ENCODE peak calls at places on chromosomes 11 and 22, in four cellular contexts. J, U, Z and V are unnamed samples.

GRCh38 chr22:25488244-25489020 is 76.0 kb upstream of the GRK3 start:
- DNase-seq in Z (peak; percentile 86), U (peak; percentile 13), J (peak; percentile 26), V (peak; percentile 17)

GRCh38 chr11:126607776-126608625 is 252.5 kb downstream of the ST3GAL4 start:
- DNase-seq in U (no peak), Z (no peak), J (no peak), V (no peak)

GRCh38 chr11:68661697-68662603 is 22.4 kb upstream of the GAL start:
- DNase-seq in U (no peak), Z (no peak), J (no peak), V (no peak)

GRCh38 chr11:132373405-132374141 is 1003.2 kb downstream of the NTM start:
- DNase-seq in J (no peak), U (no peak), Z (no peak), V (no peak)

GRCh38 chr11:61691378-61692156 is 11.4 kb downstream of the DAGLA start:
- DNase-seq in J (no peak), Z (no peak), U (no peak), V (no peak)

GRCh38 chr11:134207538-134208239 is 16.1 kb downstream of the NCAPD3 start:
- DNase-seq in Z (peak; percentile 57), J (no peak), U (no peak), V (peak; percentile 40)

GRCh38 chr11:125263268-125263790 is 98.8 kb downstream of the PKNOX2 start:
- DNase-seq in Z (peak; percentile 53), J (no peak), U (no peak), V (peak; percentile 72)

GRCh38 chr11:118497831-118498230 is 29.4 kb upstream of the TTC36 start:
- DNase-seq in U (no peak), Z (no peak), J (no peak), V (no peak)

GRCh38 chr11:71139516-71140205 is 112.7 kb downstream of the SHANK2 start:
- DNase-seq in J (no peak), Z (peak; percentile 84), U (no peak), V (no peak)

GRCh38 chr11:72955466-72955865 is 141.3 kb downstream of the ATG16L2 start:
- DNase-seq in Z (no peak), J (no peak), U (no peak), V (no peak)

GRCh38 chr22:47421846-47422245 is 659.4 kb downstream of the TBC1D22A start:
- DNase-seq in Z (no peak), U (no peak), J (no peak), V (no peak)

GRCh38 chr11:118915941-118916841 is 9.5 kb downstream of the BCL9L start:
- DNase-seq in Z (no peak), U (no peak), J (no peak), V (no peak)

GRCh38 chr11:59273008-59273841 is 60.5 kb upstream of the MPEG1 start:
- DNase-seq in J (peak; percentile 79), U (no peak), Z (no peak), V (no peak)

GRCh38 chr22:30298005-30298701 is 8.8 kb upstream of the CASTOR1 start:
- DNase-seq in U (no peak), J (no peak), Z (peak; percentile 78), V (no peak)

GRCh38 chr22:21591695-21592094 is 24.2 kb downstream of the UBE2L3 start:
- DNase-seq in Z (no peak), U (no peak), J (no peak), V (no peak)

GRCh38 chr22:39298194-39298987 is 21.0 kb downstream of the RPL3 start:
- DNase-seq in Z (no peak), J (no peak), U (no peak), V (no peak)

DNA sequence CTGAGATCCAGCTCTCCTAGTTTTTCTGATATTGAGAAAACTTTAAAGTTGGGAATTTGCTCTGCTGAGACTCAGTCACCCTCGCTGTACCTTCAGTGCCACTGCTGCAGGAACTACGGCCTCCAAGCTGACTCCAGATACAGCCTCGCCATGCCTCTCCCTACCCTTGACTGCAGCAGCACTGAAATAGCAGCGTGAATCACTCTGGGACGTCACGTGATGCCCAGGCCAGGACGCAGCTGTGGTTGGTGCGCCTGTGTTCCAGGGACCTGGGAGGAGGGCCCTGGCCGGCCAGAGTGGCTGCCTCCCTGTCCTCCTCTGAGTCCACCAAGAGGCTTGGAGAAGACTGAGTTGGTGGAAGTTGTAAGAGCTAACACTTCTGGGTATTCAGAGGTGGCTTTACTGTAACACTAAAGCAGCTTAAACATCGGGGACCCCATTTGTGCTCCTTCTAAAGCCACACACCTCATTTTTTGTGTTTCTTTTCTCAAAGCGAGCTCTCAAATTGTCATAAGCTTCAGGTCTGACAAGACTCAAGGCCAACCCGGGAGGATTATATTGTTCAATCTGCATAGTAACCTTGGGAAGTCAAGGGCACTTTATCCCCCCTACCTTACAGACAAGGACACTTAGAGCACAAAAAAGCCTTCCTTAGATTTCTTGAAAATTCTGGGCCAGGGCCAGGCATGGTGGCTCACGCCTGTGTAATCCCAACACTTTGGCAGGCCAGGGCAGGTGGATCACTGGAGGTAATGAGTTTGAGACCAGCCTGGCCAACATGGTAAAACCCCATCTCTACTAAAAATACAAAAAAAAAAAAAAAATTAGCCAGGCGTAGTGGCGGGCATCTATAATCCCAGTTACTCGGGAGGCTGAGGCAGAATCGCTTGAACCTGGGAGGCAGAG is 4.2 kb upstream of the STIP1 start:
- DNase-seq in Z (peak; percentile 93), U (peak; percentile 87), J (no peak), V (peak; percentile 89)
- TF ChIP-seq POLR2A in Z (peak; percentile 64), U (peak; percentile 91), J (peak; percentile 81), V (peak; percentile 90)

DNA sequence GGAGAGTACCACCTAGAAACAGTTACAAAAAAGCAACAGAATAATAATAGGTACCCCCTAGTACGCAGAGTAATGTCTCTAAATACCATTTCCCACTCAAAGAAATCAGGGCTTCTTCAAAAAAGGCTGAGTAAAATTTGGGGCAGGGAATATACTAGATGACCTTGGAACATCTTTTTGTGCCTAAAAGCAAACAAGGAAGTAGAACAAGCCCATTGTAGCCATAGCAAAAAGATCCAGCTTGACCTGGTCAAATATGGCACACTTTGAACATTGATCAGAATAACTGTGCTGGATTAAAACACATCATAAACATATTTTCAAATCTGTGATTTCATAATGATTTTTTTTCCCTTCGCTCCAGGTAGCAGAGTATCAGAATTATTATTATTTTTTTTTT is 91.5 kb downstream of the YAP1 start:
- DNase-seq in Z (no peak), J (no peak), U (no peak), V (no peak)
- H3K4me1 ChIP-seq in Z (no peaks in the 10 kb centered on the region), J (no peaks in the 10 kb centered on the region), U (peaks cover 7% of the 10 kb centered on the region), V (no peaks in the 10 kb centered on the region)

DNA sequence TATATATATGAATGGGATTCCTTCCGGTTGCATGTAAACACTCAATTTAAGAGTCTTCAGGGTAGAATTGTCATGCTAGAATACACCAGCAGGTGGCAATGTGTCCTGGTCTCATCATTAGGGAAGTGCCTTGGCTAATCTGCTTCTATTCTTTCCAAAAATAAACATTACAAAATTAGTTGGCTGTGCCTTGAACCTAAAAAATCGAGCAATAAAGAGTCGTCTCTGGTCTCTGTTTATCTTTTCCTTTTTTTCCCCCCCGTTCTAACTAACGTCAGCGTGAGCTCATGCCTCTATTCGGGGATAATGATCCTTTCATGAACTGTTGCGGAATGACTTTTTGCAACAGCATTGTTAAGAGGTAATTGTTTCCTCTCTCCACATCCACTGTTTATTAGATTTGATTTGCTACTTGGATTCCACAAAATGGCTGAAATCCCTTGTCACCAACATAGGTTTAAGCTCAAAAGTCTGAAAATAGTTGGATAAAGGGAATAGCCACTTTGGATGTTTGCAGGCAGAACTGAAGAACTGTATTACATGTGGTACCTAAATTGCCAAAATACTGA is 1.2 kb upstream of the ARHGEF12 start:
- DNase-seq in Z (peak; percentile 64), J (peak; percentile 69), U (peak; percentile 40), V (peak; percentile 35)
- TF ChIP-seq EP300 in Z (no peak), J (no peak), U (no peak), V (peak; percentile 66)

DNA sequence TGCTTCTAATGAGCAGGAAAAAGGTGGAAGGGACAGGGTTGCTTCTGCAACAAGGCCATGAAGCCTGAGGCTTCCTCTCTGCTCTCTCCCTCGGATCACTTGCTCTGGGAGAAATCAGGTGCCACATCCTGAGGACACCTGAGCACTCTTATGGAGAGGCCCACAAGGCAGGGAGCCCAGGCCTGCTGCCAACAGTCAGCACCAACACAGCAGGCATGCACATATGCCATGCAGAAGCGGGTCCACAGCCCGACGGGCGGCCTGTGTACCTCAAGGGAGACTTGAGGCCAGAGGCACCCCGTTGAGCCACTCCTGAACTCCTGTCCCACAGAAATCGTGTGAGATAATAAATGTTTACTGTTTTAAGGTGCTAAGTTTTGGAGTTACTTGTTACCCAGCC is 9.5 kb downstream of the TTLL12 start:
- DNase-seq in U (no peak), Z (no peak), J (no peak), V (no peak)
- TF ChIP-seq POLR2A in U (no peak), Z (no peak), J (no peak), V (no peak)

GRCh38 chr11:95352733-95353346 is 121.8 kb upstream of the SESN3 start:
- DNase-seq in Z (no peak), U (no peak), J (no peak), V (no peak)
- H3K4me1 ChIP-seq in Z (no peaks in the 10 kb centered on the region), U (no peaks in the 10 kb centered on the region), J (no peaks in the 10 kb centered on the region), V (no peaks in the 10 kb centered on the region)

DNA sequence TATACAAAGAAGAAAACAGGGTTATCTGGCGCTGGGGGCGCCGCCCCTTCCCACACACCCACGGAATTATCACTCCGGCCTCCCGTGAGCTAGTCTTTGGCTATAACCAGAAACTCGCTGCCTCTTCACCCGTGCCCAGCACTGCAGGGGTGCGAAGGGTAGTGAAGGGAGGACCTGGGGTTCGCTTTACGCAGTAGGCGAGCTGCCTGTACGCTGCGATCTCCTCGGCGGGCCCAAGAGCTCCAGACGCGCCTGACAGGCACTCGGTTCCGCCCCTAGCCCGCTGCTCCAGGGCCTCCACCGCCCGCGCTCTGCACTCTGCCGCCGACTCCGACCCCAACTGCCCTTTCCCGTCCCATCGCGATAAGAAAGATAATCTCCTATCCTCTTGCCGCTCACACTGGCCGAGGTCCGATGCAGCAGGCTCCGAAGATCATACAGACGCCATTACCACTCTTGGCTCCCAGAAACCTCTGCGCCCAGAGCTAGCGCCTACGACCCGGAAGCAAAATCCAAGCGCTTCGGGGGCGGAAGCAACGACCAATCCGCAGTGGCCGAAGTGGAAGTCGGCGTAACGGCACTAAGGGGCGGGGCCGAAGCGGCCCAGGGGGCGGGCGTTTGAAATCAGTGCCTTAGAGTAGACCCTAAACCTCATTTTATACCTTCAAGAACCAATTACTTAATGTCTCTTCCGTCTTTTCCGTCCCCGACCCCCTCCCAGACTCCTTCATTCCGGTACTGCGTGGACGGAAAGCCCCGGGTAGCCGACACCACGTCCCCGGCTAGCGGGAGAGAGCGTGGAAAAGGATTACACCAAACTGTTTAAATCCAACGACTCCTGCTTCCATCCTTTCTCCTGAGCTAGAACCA is at the start of the genes CWC15 and KDM4D:
- DNase-seq in U (peak; percentile 89), J (peak; percentile 62), Z (peak; percentile 95), V (peak; percentile 92)
- TF ChIP-seq EP300 in U (no peak), J (no peak), Z (no peak), V (peak; percentile 80)